ENCODE peak calls at places on chromosomes 7 and 10, in five cellular contexts. G is Panc1, H is bronchial epithelial cell, R is NB4, N is choroid plexus epithelial cell. B is an unnamed sample.

GRCh38 chr10:35340975-35341374 is 4.7 kb downstream of the CCNY start:
- DNase-seq in H (no peak), R (peak), G (no peak), N (no peak), B (no peak)

GRCh38 chr7:50681451-50682045 is 101.1 kb downstream of the GRB10 start:
- DNase-seq in H (no peak), N (no peak), G (no peak), R (peak), B (no peak)

GRCh38 chr10:20836401-20836800 is 60.7 kb downstream of the NEBL start:
- DNase-seq in N (no peak), G (no peak), R (no peak), H (no peak), B (no peak)

GRCh38 chr7:80307251-80307856 is 172.7 kb downstream of the GNAI1 start:
- DNase-seq in H (peak), N (peak), R (no peak), G (no peak), B (peak)

GRCh38 chr10:90621577-90621976 is 236.3 kb downstream of the HTR7 start:
- DNase-seq in G (no peak), N (peak), H (peak), R (peak), B (peak)

GRCh38 chr10:116648903-116649302 is 28.1 kb downstream of the PNLIPRP2 start:
- DNase-seq in R (no peak), H (no peak), N (no peak), G (no peak), B (no peak)

GRCh38 chr7:8441106-8441590 is 7.7 kb downstream of the NXPH1 start:
- DNase-seq in G (no peak), N (no peak), R (no peak), H (no peak), B (no peak)

GRCh38 chr7:124667312-124667711 is 98.3 kb downstream of the GPR37 start:
- DNase-seq in H (peak), R (no peak), G (no peak), N (no peak), B (peak)

GRCh38 chr10:128763588-128763987 is 637.4 kb upstream of the MKI67 start:
- DNase-seq in N (no peak), H (no peak), G (no peak), R (no peak), B (no peak)

GRCh38 chr7:141974831-141975230 is 1.3 kb upstream of the TAS2R38 start:
- DNase-seq in R (peak), G (no peak), H (peak), N (peak), B (peak)

GRCh38 chr10:13990918-13991317 is 339.8 kb downstream of the FRMD4A start:
- DNase-seq in H (no peak), N (peak), G (no peak), R (no peak), B (no peak)

GRCh38 chr7:73387221-73387828 is 46.3 kb upstream of the FZD9 start:
- DNase-seq in H (no peak), G (no peak), N (peak), R (no peak), B (no peak)

GRCh38 chr7:132738254-132738653 is 162.0 kb upstream of the PLXNA4 start:
- DNase-seq in N (peak), G (peak), R (no peak), H (peak), B (peak)

GRCh38 chr10:124448696-124449169 is 1.1 kb downstream of the NKX1-2 start:
- DNase-seq in G (no peak), N (no peak), H (no peak), R (no peak), B (no peak)

GRCh38 chr7:27186450-27187157 is 1.6 kb upstream of the HOXA11 start:
- DNase-seq in G (no peak), N (no peak), R (no peak), H (no peak), B (no peak)

GRCh38 chr10:62373995-62374861 is at the start of gene ZNF365:
- DNase-seq in N (peak), R (peak), G (no peak), H (peak), B (peak)

GRCh38 chr7:107622429-107622828 is 38.2 kb upstream of the SLC26A4 start:
- DNase-seq in H (peak), G (no peak), R (peak), N (peak), B (peak)

GRCh38 chr7:106050743-106051110 is 61.4 kb downstream of the SYPL1 start:
- DNase-seq in H (peak), R (no peak), N (peak), G (no peak), B (peak)

GRCh38 chr10:18713077-18713476 is 53.8 kb downstream of the ARL5B start:
- DNase-seq in G (no peak), H (peak), N (peak), R (peak), B (peak)

GRCh38 chr7:151046603-151047573 is 1.4 kb upstream of the ASIC3 start:
- DNase-seq in G (no peak), H (no peak), R (no peak), N (peak), B (peak)

GRCh38 chr7:114857605-114858004 is 64.3 kb upstream of the MDFIC start:
- DNase-seq in H (peak), R (no peak), G (no peak), N (peak), B (peak)

GRCh38 chr10:13183625-13184024 is 22.3 kb downstream of the MCM10 start:
- DNase-seq in N (no peak), R (no peak), G (no peak), H (peak), B (no peak)

GRCh38 chr10:113329121-113329596 is 223.7 kb upstream of the HABP2 start:
- DNase-seq in R (no peak), G (no peak), H (peak), N (peak), B (no peak)

GRCh38 chr7:51226042-51226755 is 90.4 kb downstream of the COBL start:
- DNase-seq in R (no peak), N (no peak), G (no peak), H (peak), B (peak)

GRCh38 chr7:151822541-151823181 is 54.3 kb downstream of the PRKAG2 start:
- DNase-seq in N (peak), H (no peak), G (no peak), R (no peak), B (no peak)

GRCh38 chr10:102963237-102963886 is 45.3 kb downstream of the CNNM2 start:
- DNase-seq in R (no peak), H (no peak), N (no peak), G (no peak), B (no peak)

GRCh38 chr10:51183783-51184182 is 109.5 kb downstream of the PRKG1 start:
- DNase-seq in H (no peak), R (no peak), G (no peak), N (no peak), B (no peak)

GRCh38 chr10:60382946-60383681 is 6.6 kb downstream of the ANK3 start:
- DNase-seq in N (peak), G (no peak), H (peak), R (no peak), B (peak)

GRCh38 chr10:122981066-122981464 is 864 bp downstream of the PSTK start:
- DNase-seq in H (peak), R (peak), N (peak), G (peak), B (peak)
- H3K4me3 ChIP-seq in H (peak), R (peak), N (peak), G (peak), B (peak)

GRCh38 chr10:33899578-33900531 is 565.4 kb upstream of the NRP1 start:
- DNase-seq in R (no peak), G (no peak), H (peak), N (peak), B (peak)

GRCh38 chr10:33893502-33893901 is 559.0 kb upstream of the NRP1 start:
- DNase-seq in G (no peak), R (no peak), H (no peak), N (no peak), B (no peak)

GRCh38 chr10:33900591-33900990 is 566.1 kb upstream of the NRP1 start:
- DNase-seq in R (no peak), N (peak), G (no peak), H (no peak), B (no peak)

GRCh38 chr10:33901166-33901565 is 566.7 kb upstream of the NRP1 start:
- DNase-seq in H (peak), G (no peak), R (no peak), N (peak), B (peak)

GRCh38 chr10:33897255-33897893 is 562.9 kb upstream of the NRP1 start:
- DNase-seq in H (peak), R (no peak), N (peak), G (no peak), B (peak)
- TF ChIP-seq CTCF in H (no peak), R (no peak), N (no peak), G (no peak), B (no peak)

GRCh38 chr10:71747039-71747807 is 26.1 kb downstream of the VSIR start:
- DNase-seq in N (no peak), H (peak), G (no peak), R (no peak), B (peak)
- H3K4me3 ChIP-seq in N (no peak), H (no peak), G (no peak), R (peak), B (no peak)

GRCh38 chr10:44046605-44047004 is 338.3 kb downstream of the CXCL12 start:
- DNase-seq in G (no peak), R (no peak), N (peak), H (peak), B (peak)
- TF ChIP-seq CTCF in G (no peak), R (no peak), N (no peak), H (no peak), B (no peak)

GRCh38 chr7:36286241-36286640 is 103.4 kb upstream of the ANLN start:
- DNase-seq in H (no peak), R (no peak), N (no peak), G (no peak), B (no peak)
- H3K4me3 ChIP-seq in H (no peak), R (no peak), N (no peak), G (no peak), B (no peak)

GRCh38 chr7:87059525-87060287 is at the start of gene ELAPOR2:
- DNase-seq in G (no peak), R (peak), N (peak), H (peak), B (peak)
- TF ChIP-seq CTCF in G (peak), R (peak), N (peak), H (no peak), B (no peak)

GRCh38 chr7:98054585-98054984 is 52.1 kb upstream of the LMTK2 start:
- DNase-seq in N (no peak), R (no peak), G (no peak), H (peak), B (peak)

GRCh38 chr7:98057157-98057556 is 49.5 kb upstream of the LMTK2 start:
- DNase-seq in G (no peak), H (no peak), N (no peak), R (no peak), B (no peak)

GRCh38 chr7:98049034-98049433 is 57.6 kb upstream of the LMTK2 start:
- DNase-seq in H (peak), G (no peak), N (no peak), R (no peak), B (peak)

GRCh38 chr7:98056580-98056979 is 50.1 kb upstream of the LMTK2 start:
- DNase-seq in H (peak), G (no peak), R (no peak), N (no peak), B (peak)

DNA sequence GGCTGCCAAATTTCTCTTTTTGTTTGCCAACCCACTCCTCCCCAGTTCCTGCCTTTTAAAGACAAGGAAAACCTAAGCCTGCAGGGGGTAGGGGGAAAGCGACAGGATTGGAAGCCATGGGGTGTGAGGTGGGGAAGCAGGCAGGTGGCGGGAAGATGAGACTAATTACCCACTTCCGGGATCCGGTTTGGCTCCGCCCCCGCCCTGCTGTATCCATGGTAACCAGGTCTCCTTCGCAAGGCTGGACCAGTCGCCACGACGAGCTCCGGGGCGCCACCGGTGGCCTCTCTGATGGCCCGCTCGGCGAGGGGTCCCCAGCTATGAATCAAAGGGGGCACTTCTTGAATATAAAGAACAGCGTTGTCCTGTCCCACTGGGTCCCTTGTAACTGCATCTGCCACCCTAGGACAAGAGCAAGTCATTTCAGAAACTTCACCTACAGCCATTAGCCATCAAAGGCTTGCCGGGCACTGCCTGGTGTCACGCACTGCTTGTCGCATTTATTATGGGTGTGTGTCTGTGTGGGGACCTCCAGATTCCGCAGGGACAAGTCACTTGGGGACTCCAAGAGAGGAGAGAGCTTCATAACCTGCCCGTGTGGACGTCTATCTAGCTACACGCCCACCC is 55.4 kb upstream of the LMTK2 start:
- DNase-seq in G (no peak), R (no peak), N (no peak), H (no peak), B (peak)
- H3K4me3 ChIP-seq in G (no peak), R (no peak), N (no peak), H (no peak), B (no peak)

GRCh38 chr7:33961948-33962347 is 56.6 kb downstream of the BMPER start:
- DNase-seq in G (no peak), R (no peak), N (no peak), H (no peak), B (no peak)

GRCh38 chr7:33952824-33953223 is 47.5 kb downstream of the BMPER start:
- DNase-seq in H (peak), R (no peak), G (no peak), N (no peak), B (no peak)

GRCh38 chr7:33959676-33960075 is 54.3 kb downstream of the BMPER start:
- DNase-seq in H (no peak), N (no peak), G (no peak), R (no peak), B (no peak)

GRCh38 chr7:33958126-33958525 is 52.8 kb downstream of the BMPER start:
- DNase-seq in R (no peak), G (no peak), H (no peak), N (no peak), B (no peak)
- TF ChIP-seq CTCF in R (no peak), G (no peak), H (no peak), N (no peak), B (no peak)

DNA sequence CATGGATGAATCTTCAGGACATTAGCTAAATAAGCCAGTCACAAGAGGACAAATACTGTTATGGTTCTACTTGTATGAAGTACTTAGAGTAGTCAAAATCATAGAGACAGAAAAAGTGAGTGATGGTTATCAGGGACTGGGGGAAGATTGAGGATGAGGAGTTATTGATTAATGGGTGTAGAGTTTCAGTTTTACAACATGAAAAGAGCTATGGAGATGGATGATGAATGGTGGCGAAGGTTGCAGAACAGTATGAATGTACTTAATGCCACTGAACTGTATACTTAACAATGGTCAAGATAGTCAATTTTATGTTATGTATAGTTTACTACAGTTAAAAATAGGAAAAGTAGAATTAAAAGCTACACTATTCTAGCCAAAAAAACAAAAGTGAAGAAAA is 7.8 kb downstream of the STK31 start:
- DNase-seq in R (no peak), N (no peak), G (no peak), H (no peak), B (no peak)
- H3K4me3 ChIP-seq in R (no peak), N (no peak), G (no peak), H (no peak), B (no peak)

GRCh38 chr10:11414314-11415038 is 197.0 kb downstream of the USP6NL start:
- DNase-seq in N (no peak), G (no peak), R (no peak), H (no peak), B (no peak)

GRCh38 chr10:11409357-11409756 is 202.1 kb downstream of the USP6NL start:
- DNase-seq in G (no peak), H (no peak), N (no peak), R (no peak), B (no peak)

GRCh38 chr10:11415095-11415494 is 196.4 kb downstream of the USP6NL start:
- DNase-seq in R (no peak), G (no peak), H (no peak), N (no peak), B (no peak)

GRCh38 chr10:11407939-11408338 is 203.5 kb downstream of the USP6NL start:
- DNase-seq in R (no peak), N (no peak), H (no peak), G (no peak), B (no peak)

GRCh38 chr10:11411926-11412545 is 199.4 kb downstream of the USP6NL start:
- DNase-seq in N (peak), R (peak), G (no peak), H (no peak), B (no peak)
- TF ChIP-seq CTCF in N (peak), R (peak), G (peak), H (no peak), B (no peak)

B was measured in epithelial cell of esophagus.